ENCODE peak calls at places on chromosomes 2 and 18, in five cellular contexts. One of them, this sample, is unnamed.

GRCh38 chr2:127618551-127618950 is 27.4 kb upstream of the GPR17 start:
- DNase-seq in NCI-H446: no peak
- DNase-seq in stimulated activated CD8-positive, alpha-beta memory T cell treated with anti-CD3 and anti-CD28 coated beads, Interleukin-4, amount 100 ng/mL, for 1 hour: no peak
- DNase-seq in nucleus accumbens: no peak
- DNase-seq in mammary epithelial cell: no peak
- DNase-seq in this sample: no peak

GRCh38 chr2:162007447-162008040 is 66.5 kb downstream of the DPP4 start:
- DNase-seq in stimulated activated CD8-positive, alpha-beta memory T cell treated with anti-CD3 and anti-CD28 coated beads, Interleukin-4, amount 100 ng/mL, for 1 hour: no peak
- DNase-seq in nucleus accumbens: no peak
- DNase-seq in NCI-H446: no peak
- DNase-seq in mammary epithelial cell: no peak
- DNase-seq in this sample: no peak

GRCh38 chr2:237534380-237534779 is 32.0 kb upstream of the PRLH start:
- DNase-seq in mammary epithelial cell: no peak
- DNase-seq in nucleus accumbens: no peak
- DNase-seq in NCI-H446: no peak
- DNase-seq in stimulated activated CD8-positive, alpha-beta memory T cell treated with anti-CD3 and anti-CD28 coated beads, Interleukin-4, amount 100 ng/mL, for 1 hour: no peak
- DNase-seq in this sample: no peak

GRCh38 chr2:178871536-178871935 is 64.3 kb upstream of the TTN start:
- DNase-seq in stimulated activated CD8-positive, alpha-beta memory T cell treated with anti-CD3 and anti-CD28 coated beads, Interleukin-4, amount 100 ng/mL, for 1 hour: no peak
- DNase-seq in nucleus accumbens: no peak
- DNase-seq in mammary epithelial cell: no peak
- DNase-seq in NCI-H446: no peak
- DNase-seq in this sample: no peak

GRCh38 chr2:197538412-197538811 is 22.5 kb downstream of the MOB4 start:
- DNase-seq in nucleus accumbens: no peak
- DNase-seq in mammary epithelial cell: no peak
- DNase-seq in NCI-H446: no peak
- DNase-seq in stimulated activated CD8-positive, alpha-beta memory T cell treated with anti-CD3 and anti-CD28 coated beads, Interleukin-4, amount 100 ng/mL, for 1 hour: no peak
- DNase-seq in this sample: no peak

GRCh38 chr2:12666445-12666844 is 50.3 kb upstream of the TRIB2 start:
- DNase-seq in nucleus accumbens: no peak
- DNase-seq in mammary epithelial cell: no peak
- DNase-seq in NCI-H446: no peak
- DNase-seq in stimulated activated CD8-positive, alpha-beta memory T cell treated with anti-CD3 and anti-CD28 coated beads, Interleukin-4, amount 100 ng/mL, for 1 hour: no peak
- DNase-seq in this sample: no peak

GRCh38 chr2:41992700-41993070 is 55.1 kb upstream of the PKDCC start:
- DNase-seq in NCI-H446: no peak
- DNase-seq in mammary epithelial cell: no peak
- DNase-seq in stimulated activated CD8-positive, alpha-beta memory T cell treated with anti-CD3 and anti-CD28 coated beads, Interleukin-4, amount 100 ng/mL, for 1 hour: no peak
- DNase-seq in nucleus accumbens: no peak
- DNase-seq in this sample: no peak

GRCh38 chr2:160583162-160583522 is 89.5 kb upstream of the RBMS1 start:
- DNase-seq in stimulated activated CD8-positive, alpha-beta memory T cell treated with anti-CD3 and anti-CD28 coated beads, Interleukin-4, amount 100 ng/mL, for 1 hour: no peak
- DNase-seq in NCI-H446: no peak
- DNase-seq in nucleus accumbens: no peak
- DNase-seq in mammary epithelial cell: no peak
- DNase-seq in this sample: no peak

GRCh38 chr2:189002079-189002478 is 27.9 kb downstream of the COL3A1 start:
- DNase-seq in mammary epithelial cell: peak; percentile 64
- DNase-seq in stimulated activated CD8-positive, alpha-beta memory T cell treated with anti-CD3 and anti-CD28 coated beads, Interleukin-4, amount 100 ng/mL, for 1 hour: no peak
- DNase-seq in nucleus accumbens: no peak
- DNase-seq in NCI-H446: no peak
- DNase-seq in this sample: no peak

GRCh38 chr2:172701250-172701649 is 34.4 kb upstream of the RAPGEF4 start:
- DNase-seq in NCI-H446: no peak
- DNase-seq in nucleus accumbens: no peak
- DNase-seq in stimulated activated CD8-positive, alpha-beta memory T cell treated with anti-CD3 and anti-CD28 coated beads, Interleukin-4, amount 100 ng/mL, for 1 hour: no peak
- DNase-seq in mammary epithelial cell: peak; percentile 94
- DNase-seq in this sample: no peak

GRCh38 chr2:18411571-18411970 is 148.9 kb downstream of the RDH14 start:
- DNase-seq in stimulated activated CD8-positive, alpha-beta memory T cell treated with anti-CD3 and anti-CD28 coated beads, Interleukin-4, amount 100 ng/mL, for 1 hour: no peak
- DNase-seq in NCI-H446: no peak
- DNase-seq in nucleus accumbens: no peak
- DNase-seq in mammary epithelial cell: no peak
- DNase-seq in this sample: no peak

GRCh38 chr2:239253705-239254104 is 147.1 kb downstream of the HDAC4 start:
- DNase-seq in nucleus accumbens: no peak
- DNase-seq in stimulated activated CD8-positive, alpha-beta memory T cell treated with anti-CD3 and anti-CD28 coated beads, Interleukin-4, amount 100 ng/mL, for 1 hour: no peak
- DNase-seq in mammary epithelial cell: no peak
- DNase-seq in NCI-H446: no peak
- DNase-seq in this sample: no peak

GRCh38 chr18:25283769-25284168 is 68.2 kb downstream of the ZNF521 start:
- DNase-seq in mammary epithelial cell: no peak
- DNase-seq in stimulated activated CD8-positive, alpha-beta memory T cell treated with anti-CD3 and anti-CD28 coated beads, Interleukin-4, amount 100 ng/mL, for 1 hour: no peak
- DNase-seq in NCI-H446: no peak
- DNase-seq in nucleus accumbens: no peak
- DNase-seq in this sample: no peak